ENCODE peak calls at places on chromosome 12, in seven cellular contexts. H is Calu3; Y is activated T-helper 1 cell treated with anti-CD3 and anti-CD28 coated beads, Interleukin-12 subunit alpha, Interleukin-12 subunit beta, Interleukin-2, Interleukin-4 antibody, amounts not matched to agents 30 ng/mL and 10 ng/mL and 1 ng/mL, durations not matched to agents 14 hours and 24 hours and 36 hours; O is testis; P is ELR; V is left lobe of liver; F is HTR-8/SVneo. C is an unnamed sample.

GRCh38 chr12:31524791-31525495 is 66.0 kb downstream of the DENND5B start:
- DNase-seq in H (no peak), Y (no peak), O (no peak), P (peak), V (no peak), F (no peak), C (no peak)

GRCh38 chr12:52389313-52390207 is 4.1 kb upstream of the KRT84 start:
- DNase-seq in H (no peak), Y (no peak), O (no peak), P (no peak), V (no peak), F (no peak), C (no peak)

GRCh38 chr12:114447274-114447716 is 41.4 kb upstream of the TBX5 start:
- DNase-seq in H (no peak), Y (no peak), O (no peak), P (no peak), V (no peak), F (no peak), C (no peak)

GRCh38 chr12:120956579-120957360 is 21.6 kb upstream of the HNF1A start:
- DNase-seq in H (no peak), Y (no peak), O (no peak), P (no peak), V (no peak), F (no peak), C (no peak)

GRCh38 chr12:121858662-121859572 is at the start of gene HPD:
- DNase-seq in H (no peak), Y (no peak), O (peak), P (peak), V (peak), F (peak), C (no peak)

GRCh38 chr12:102722147-102722546 is 194.9 kb downstream of the PAH start:
- DNase-seq in H (no peak), Y (no peak), O (no peak), P (no peak), V (no peak), F (no peak), C (no peak)

GRCh38 chr12:69844416-69844815 is 19.4 kb downstream of the MYRFL start:
- DNase-seq in H (no peak), Y (no peak), O (no peak), P (no peak), V (no peak), F (no peak), C (no peak)

GRCh38 chr12:28963554-28963953 is 185.5 kb upstream of the FAR2 start:
- DNase-seq in H (no peak), Y (no peak), O (no peak), P (peak), V (no peak), F (no peak), C (no peak)

GRCh38 chr12:55906056-55906455 is 21.6 kb downstream of the PYM1 start:
- DNase-seq in H (no peak), Y (no peak), O (no peak), P (peak), V (no peak), F (no peak), C (no peak)

GRCh38 chr12:5185435-5186069 is 141.9 kb downstream of the KCNA5 start:
- DNase-seq in H (no peak), Y (no peak), O (no peak), P (no peak), V (no peak), F (no peak), C (no peak)

GRCh38 chr12:125247477-125247876 is 182.2 kb downstream of the AACS start:
- DNase-seq in H (no peak), Y (no peak), O (peak), P (no peak), V (no peak), F (no peak), C (no peak)

GRCh38 chr12:99619389-99620158 is 28.0 kb upstream of the GARIN6 start:
- DNase-seq in H (peak), Y (no peak), O (peak), P (peak), V (peak), F (no peak), C (peak)

GRCh38 chr12:4962539-4963486 is 53.1 kb downstream of the KCNA1 start:
- DNase-seq in H (no peak), Y (no peak), O (no peak), P (peak), V (no peak), F (no peak), C (no peak)

GRCh38 chr12:89895591-89895990 is 187.0 kb upstream of the ATP2B1 start:
- DNase-seq in H (no peak), Y (no peak), O (no peak), P (no peak), V (no peak), F (no peak), C (no peak)